ENCODE peak calls at places on chromosomes 3 and 15, in nine cellular contexts. One of them, this sample, is unnamed.

GRCh38 chr3:24683511-24684384 is 189.1 kb upstream of the THRB start:
- DNase-seq in fibroblast of lung: peak; percentile 90
- DNase-seq in upper lobe of right lung: no peak
- DNase-seq in CD8-positive, alpha-beta T cell: no peak
- DNase-seq in sigmoid colon: no peak
- DNase-seq in NT2/D1: no peak
- DNase-seq in SJSA1: peak; percentile 66
- DNase-seq in psoas muscle: no peak
- DNase-seq in left lung: no peak
- DNase-seq in this sample: no peak

GRCh38 chr15:31164573-31164912 is 63.0 kb upstream of the TRPM1 start:
- DNase-seq in sigmoid colon: no peak
- DNase-seq in NT2/D1: no peak
- DNase-seq in psoas muscle: no peak
- DNase-seq in CD8-positive, alpha-beta T cell: no peak
- DNase-seq in SJSA1: no peak
- DNase-seq in upper lobe of right lung: no peak
- DNase-seq in left lung: no peak
- DNase-seq in fibroblast of lung: no peak
- DNase-seq in this sample: no peak

GRCh38 chr3:27646891-27647290 is 75.2 kb downstream of the EOMES start:
- DNase-seq in psoas muscle: no peak
- DNase-seq in sigmoid colon: no peak
- DNase-seq in NT2/D1: no peak
- DNase-seq in left lung: no peak
- DNase-seq in SJSA1: no peak
- DNase-seq in fibroblast of lung: no peak
- DNase-seq in upper lobe of right lung: no peak
- DNase-seq in CD8-positive, alpha-beta T cell: no peak
- DNase-seq in this sample: no peak

GRCh38 chr3:171789759-171790505 is 20.4 kb downstream of the PLD1 start:
- DNase-seq in NT2/D1: no peak
- DNase-seq in fibroblast of lung: no peak
- DNase-seq in psoas muscle: no peak
- DNase-seq in CD8-positive, alpha-beta T cell: no peak
- DNase-seq in upper lobe of right lung: no peak
- DNase-seq in left lung: no peak
- DNase-seq in sigmoid colon: no peak
- DNase-seq in SJSA1: no peak
- DNase-seq in this sample: no peak

GRCh38 chr3:159616234-159616825 is 372.3 kb upstream of the IL12A start:
- DNase-seq in sigmoid colon: no peak
- DNase-seq in fibroblast of lung: peak; percentile 62
- DNase-seq in upper lobe of right lung: peak; percentile 68
- DNase-seq in CD8-positive, alpha-beta T cell: no peak
- DNase-seq in SJSA1: peak; percentile 54
- DNase-seq in NT2/D1: no peak
- DNase-seq in psoas muscle: no peak
- DNase-seq in left lung: peak; percentile 67
- DNase-seq in this sample: no peak

GRCh38 chr15:42384597-42384996 is 25.3 kb downstream of the CAPN3 start:
- DNase-seq in SJSA1: no peak
- DNase-seq in fibroblast of lung: no peak
- DNase-seq in upper lobe of right lung: no peak
- DNase-seq in left lung: no peak
- DNase-seq in NT2/D1: peak; percentile 70
- DNase-seq in psoas muscle: no peak
- DNase-seq in CD8-positive, alpha-beta T cell: no peak
- DNase-seq in sigmoid colon: no peak
- DNase-seq in this sample: no peak

GRCh38 chr3:187042062-187042745 is 97.1 kb downstream of the RPL39L start:
- DNase-seq in fibroblast of lung: no peak
- DNase-seq in upper lobe of right lung: no peak
- DNase-seq in left lung: no peak
- DNase-seq in SJSA1: no peak
- DNase-seq in CD8-positive, alpha-beta T cell: no peak
- DNase-seq in sigmoid colon: no peak
- DNase-seq in NT2/D1: no peak
- DNase-seq in psoas muscle: no peak
- DNase-seq in this sample: no peak

GRCh38 chr15:81825136-81825535 is 220.7 kb downstream of the MEX3B start:
- DNase-seq in CD8-positive, alpha-beta T cell: no peak
- DNase-seq in SJSA1: no peak
- DNase-seq in upper lobe of right lung: no peak
- DNase-seq in sigmoid colon: no peak
- DNase-seq in psoas muscle: no peak
- DNase-seq in NT2/D1: no peak
- DNase-seq in fibroblast of lung: no peak
- DNase-seq in left lung: no peak
- DNase-seq in this sample: no peak

GRCh38 chr3:157126365-157126764 is 33.6 kb downstream of the CCNL1 start:
- DNase-seq in left lung: no peak
- DNase-seq in psoas muscle: no peak
- DNase-seq in fibroblast of lung: no peak
- DNase-seq in sigmoid colon: no peak
- DNase-seq in upper lobe of right lung: no peak
- DNase-seq in SJSA1: no peak
- DNase-seq in CD8-positive, alpha-beta T cell: no peak
- DNase-seq in NT2/D1: no peak
- DNase-seq in this sample: no peak

GRCh38 chr3:184459355-184459754 is 79.5 kb downstream of the CHRD start:
- DNase-seq in NT2/D1: no peak
- DNase-seq in psoas muscle: no peak
- DNase-seq in left lung: no peak
- DNase-seq in sigmoid colon: no peak
- DNase-seq in SJSA1: peak; percentile 93
- DNase-seq in upper lobe of right lung: peak; percentile 18
- DNase-seq in fibroblast of lung: peak; percentile 12
- DNase-seq in CD8-positive, alpha-beta T cell: no peak
- DNase-seq in this sample: no peak

GRCh38 chr15:67180514-67181191 is 73.8 kb downstream of the AAGAB start:
- DNase-seq in left lung: no peak
- DNase-seq in fibroblast of lung: no peak
- DNase-seq in SJSA1: no peak
- DNase-seq in psoas muscle: peak; percentile 46
- DNase-seq in sigmoid colon: no peak
- DNase-seq in CD8-positive, alpha-beta T cell: no peak
- DNase-seq in NT2/D1: no peak
- DNase-seq in upper lobe of right lung: no peak
- DNase-seq in this sample: no peak

GRCh38 chr3:85867072-85867471 is 908.3 kb downstream of the CADM2 start:
- DNase-seq in sigmoid colon: no peak
- DNase-seq in CD8-positive, alpha-beta T cell: no peak
- DNase-seq in SJSA1: no peak
- DNase-seq in NT2/D1: no peak
- DNase-seq in left lung: no peak
- DNase-seq in psoas muscle: no peak
- DNase-seq in upper lobe of right lung: no peak
- DNase-seq in fibroblast of lung: no peak
- DNase-seq in this sample: no peak

GRCh38 chr3:45985532-45986302 is 9.9 kb downstream of the FYCO1 start:
- DNase-seq in upper lobe of right lung: no peak
- DNase-seq in NT2/D1: no peak
- DNase-seq in SJSA1: no peak
- DNase-seq in sigmoid colon: peak; percentile 78
- DNase-seq in fibroblast of lung: peak; percentile 24
- DNase-seq in left lung: no peak
- DNase-seq in psoas muscle: no peak
- DNase-seq in CD8-positive, alpha-beta T cell: no peak
- DNase-seq in this sample: no peak

GRCh38 chr3:97670952-97671351 is 93.6 kb upstream of the ARL6 start:
- DNase-seq in SJSA1: no peak
- DNase-seq in fibroblast of lung: no peak
- DNase-seq in NT2/D1: no peak
- DNase-seq in sigmoid colon: no peak
- DNase-seq in psoas muscle: no peak
- DNase-seq in upper lobe of right lung: no peak
- DNase-seq in left lung: no peak
- DNase-seq in CD8-positive, alpha-beta T cell: no peak
- DNase-seq in this sample: no peak

GRCh38 chr15:79416876-79417275 is 15.3 kb upstream of the MINAR1 start:
- DNase-seq in left lung: no peak
- DNase-seq in NT2/D1: no peak
- DNase-seq in sigmoid colon: no peak
- DNase-seq in psoas muscle: no peak
- DNase-seq in CD8-positive, alpha-beta T cell: no peak
- DNase-seq in SJSA1: no peak
- DNase-seq in fibroblast of lung: no peak
- DNase-seq in upper lobe of right lung: no peak
- DNase-seq in this sample: no peak

GRCh38 chr3:22886394-22886793 is 316.7 kb upstream of the UBE2E2 start:
- DNase-seq in psoas muscle: peak; percentile 68
- DNase-seq in left lung: no peak
- DNase-seq in sigmoid colon: peak; percentile 70
- DNase-seq in fibroblast of lung: no peak
- DNase-seq in NT2/D1: no peak
- DNase-seq in upper lobe of right lung: no peak
- DNase-seq in CD8-positive, alpha-beta T cell: no peak
- DNase-seq in SJSA1: no peak
- DNase-seq in this sample: no peak

GRCh38 chr3:52934626-52935530 is 37.5 kb upstream of the STIMATE start:
- DNase-seq in CD8-positive, alpha-beta T cell: peak; percentile 30
- DNase-seq in psoas muscle: no peak
- DNase-seq in NT2/D1: peak; percentile 27
- DNase-seq in fibroblast of lung: peak; percentile 67
- DNase-seq in SJSA1: peak; percentile 31
- DNase-seq in sigmoid colon: no peak
- DNase-seq in left lung: no peak
- DNase-seq in upper lobe of right lung: no peak
- DNase-seq in this sample: peak; percentile 9

GRCh38 chr3:64945171-64945684 is 257.4 kb upstream of the ADAMTS9 start:
- DNase-seq in SJSA1: no peak
- DNase-seq in psoas muscle: peak; percentile 59
- DNase-seq in fibroblast of lung: peak; percentile 52
- DNase-seq in NT2/D1: peak; percentile 92
- DNase-seq in sigmoid colon: no peak
- DNase-seq in left lung: no peak
- DNase-seq in upper lobe of right lung: no peak
- DNase-seq in CD8-positive, alpha-beta T cell: no peak
- DNase-seq in this sample: no peak

DNA sequence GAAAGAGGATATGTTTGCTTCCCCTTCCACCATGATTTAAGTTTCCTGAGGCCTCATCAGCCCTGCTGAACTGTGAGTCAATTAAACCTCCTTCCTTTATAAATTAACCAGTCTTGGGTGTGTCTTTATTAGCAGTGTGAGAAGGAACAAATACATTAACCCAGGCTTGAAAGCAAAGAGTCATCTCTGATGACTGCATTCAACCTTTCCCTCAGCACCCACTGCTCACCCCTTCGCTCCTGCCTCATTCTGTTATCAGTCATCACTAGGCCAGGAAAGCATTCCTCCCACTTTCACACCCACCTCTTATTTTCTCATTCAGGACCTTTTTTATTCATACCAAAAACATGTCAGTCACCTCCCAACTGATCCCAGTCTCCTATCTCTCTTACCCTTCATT is 59.6 kb upstream of the CASR start:
- DNase-seq in NT2/D1: no peak
- DNase-seq in CD8-positive, alpha-beta T cell: no peak
- DNase-seq in upper lobe of right lung: no peak
- DNase-seq in SJSA1: no peak
- DNase-seq in left lung: no peak
- DNase-seq in fibroblast of lung: no peak
- DNase-seq in sigmoid colon: no peak
- DNase-seq in psoas muscle: no peak
- DNase-seq in this sample: no peak
- H3K27me3 ChIP-seq in NT2/D1: no peaks in the 10 kb centered on the region
- H3K27me3 ChIP-seq in CD8-positive, alpha-beta T cell: no peaks in the 10 kb centered on the region
- H3K27me3 ChIP-seq in upper lobe of right lung: no peaks in the 10 kb centered on the region
- H3K27me3 ChIP-seq in SJSA1: no peaks in the 10 kb centered on the region
- H3K27me3 ChIP-seq in left lung: no peaks in the 10 kb centered on the region
- H3K27me3 ChIP-seq in fibroblast of lung: no peaks in the 10 kb centered on the region
- H3K27me3 ChIP-seq in sigmoid colon: no peaks in the 10 kb centered on the region
- H3K27me3 ChIP-seq in psoas muscle: no peaks in the 10 kb centered on the region
- H3K27me3 ChIP-seq in this sample: no peaks in the 10 kb centered on the region

GRCh38 chr3:117248149-117248548 is 538.6 kb downstream of the TUSC7 start:
- DNase-seq in NT2/D1: no peak
- DNase-seq in sigmoid colon: no peak
- DNase-seq in SJSA1: no peak
- DNase-seq in left lung: no peak
- DNase-seq in CD8-positive, alpha-beta T cell: no peak
- DNase-seq in fibroblast of lung: no peak
- DNase-seq in upper lobe of right lung: no peak
- DNase-seq in psoas muscle: no peak
- DNase-seq in this sample: no peak

GRCh38 chr3:117252208-117252607 is 542.6 kb downstream of the TUSC7 start:
- DNase-seq in fibroblast of lung: no peak
- DNase-seq in CD8-positive, alpha-beta T cell: no peak
- DNase-seq in psoas muscle: no peak
- DNase-seq in sigmoid colon: no peak
- DNase-seq in NT2/D1: no peak
- DNase-seq in left lung: no peak
- DNase-seq in SJSA1: peak; percentile 24
- DNase-seq in upper lobe of right lung: no peak
- DNase-seq in this sample: no peak

GRCh38 chr3:117255736-117256135 is 546.2 kb downstream of the TUSC7 start:
- DNase-seq in NT2/D1: no peak
- DNase-seq in fibroblast of lung: no peak
- DNase-seq in SJSA1: no peak
- DNase-seq in psoas muscle: no peak
- DNase-seq in sigmoid colon: no peak
- DNase-seq in CD8-positive, alpha-beta T cell: no peak
- DNase-seq in upper lobe of right lung: no peak
- DNase-seq in left lung: no peak
- DNase-seq in this sample: no peak

GRCh38 chr3:117254990-117255389 is 545.4 kb downstream of the TUSC7 start:
- DNase-seq in CD8-positive, alpha-beta T cell: no peak
- DNase-seq in SJSA1: no peak
- DNase-seq in fibroblast of lung: no peak
- DNase-seq in NT2/D1: no peak
- DNase-seq in sigmoid colon: no peak
- DNase-seq in upper lobe of right lung: no peak
- DNase-seq in psoas muscle: no peak
- DNase-seq in left lung: no peak
- DNase-seq in this sample: no peak

GRCh38 chr3:117252651-117253050 is 543.1 kb downstream of the TUSC7 start:
- DNase-seq in sigmoid colon: no peak
- DNase-seq in CD8-positive, alpha-beta T cell: no peak
- DNase-seq in NT2/D1: no peak
- DNase-seq in left lung: no peak
- DNase-seq in SJSA1: no peak
- DNase-seq in fibroblast of lung: no peak
- DNase-seq in psoas muscle: no peak
- DNase-seq in upper lobe of right lung: no peak
- DNase-seq in this sample: no peak
- H3K4me3 ChIP-seq in sigmoid colon: no peak overlapping the region
- H3K4me3 ChIP-seq in CD8-positive, alpha-beta T cell: no peak overlapping the region
- H3K4me3 ChIP-seq in NT2/D1: no peak overlapping the region
- H3K4me3 ChIP-seq in left lung: no peak overlapping the region
- H3K4me3 ChIP-seq in SJSA1: no peak overlapping the region
- H3K4me3 ChIP-seq in fibroblast of lung: no peak overlapping the region
- H3K4me3 ChIP-seq in psoas muscle: no peak overlapping the region
- H3K4me3 ChIP-seq in upper lobe of right lung: no peak overlapping the region
- H3K4me3 ChIP-seq in this sample: no peak overlapping the region

GRCh38 chr3:31654998-31655397 is 122.3 kb downstream of the STT3B start:
- DNase-seq in NT2/D1: no peak
- DNase-seq in SJSA1: no peak
- DNase-seq in fibroblast of lung: no peak
- DNase-seq in left lung: no peak
- DNase-seq in CD8-positive, alpha-beta T cell: no peak
- DNase-seq in sigmoid colon: no peak
- DNase-seq in psoas muscle: no peak
- DNase-seq in upper lobe of right lung: no peak
- DNase-seq in this sample: no peak
- H3K9me3 ChIP-seq in NT2/D1: peaks cover 17% of the 10 kb centered on the region
- H3K9me3 ChIP-seq in SJSA1: peaks cover 5% of the 10 kb centered on the region
- H3K9me3 ChIP-seq in fibroblast of lung: no peaks in the 10 kb centered on the region
- H3K9me3 ChIP-seq in left lung: peaks cover 77% of the 10 kb centered on the region
- H3K9me3 ChIP-seq in CD8-positive, alpha-beta T cell: peaks cover 41% of the 10 kb centered on the region
- H3K9me3 ChIP-seq in sigmoid colon: peaks cover 23% of the 10 kb centered on the region
- H3K9me3 ChIP-seq in psoas muscle: peaks cover 47% of the 10 kb centered on the region
- H3K9me3 ChIP-seq in upper lobe of right lung: peaks cover 42% of the 10 kb centered on the region
- H3K9me3 ChIP-seq in this sample: peaks cover 60% of the 10 kb centered on the region

GRCh38 chr3:55807210-55807609 is 320.1 kb upstream of the WNT5A start:
- DNase-seq in psoas muscle: no peak
- DNase-seq in sigmoid colon: no peak
- DNase-seq in NT2/D1: no peak
- DNase-seq in SJSA1: no peak
- DNase-seq in CD8-positive, alpha-beta T cell: no peak
- DNase-seq in upper lobe of right lung: no peak
- DNase-seq in fibroblast of lung: no peak
- DNase-seq in left lung: no peak
- DNase-seq in this sample: no peak
- H3K27me3 ChIP-seq in psoas muscle: peaks cover 3% of the 10 kb centered on the region
- H3K27me3 ChIP-seq in sigmoid colon: no peaks in the 10 kb centered on the region
- H3K27me3 ChIP-seq in NT2/D1: no peaks in the 10 kb centered on the region
- H3K27me3 ChIP-seq in SJSA1: no peaks in the 10 kb centered on the region
- H3K27me3 ChIP-seq in CD8-positive, alpha-beta T cell: no peaks in the 10 kb centered on the region
- H3K27me3 ChIP-seq in upper lobe of right lung: no peaks in the 10 kb centered on the region
- H3K27me3 ChIP-seq in fibroblast of lung: no peaks in the 10 kb centered on the region
- H3K27me3 ChIP-seq in left lung: no peaks in the 10 kb centered on the region
- H3K27me3 ChIP-seq in this sample: no peaks in the 10 kb centered on the region

This sample was measured in effector memory CD4-positive, alpha-beta T cell.